ENCODE peak calls at places on chromosome 5, in five cellular contexts. S is GM23248, Q is lung, G is AG08395, W is A549. N is an unnamed sample.

GRCh38 chr5:141835928-141836667 is 42.1 kb downstream of the PCDH1 start:
- DNase-seq in S (peak), Q (no peak), G (peak), W (no peak), N (no peak)

GRCh38 chr5:133996683-133997252 is 8.0 kb downstream of the VDAC1 start:
- DNase-seq in S (no peak), Q (no peak), G (no peak), W (no peak), N (no peak)

GRCh38 chr5:165334186-165334585 is 1828.8 kb downstream of the MAT2B start:
- DNase-seq in S (no peak), Q (no peak), G (no peak), W (no peak), N (no peak)

GRCh38 chr5:177132504-177133118 is 962 bp upstream of the NSD1 start:
- DNase-seq in S (peak), Q (no peak), G (no peak), W (no peak), N (peak)

GRCh38 chr5:130773813-130774212 is 391.2 kb downstream of the HINT1 start:
- DNase-seq in S (no peak), Q (no peak), G (no peak), W (peak), N (no peak)

GRCh38 chr5:73911761-73912393 is 285.9 kb downstream of the ARHGEF28 start:
- DNase-seq in S (no peak), Q (no peak), G (no peak), W (no peak), N (no peak)

GRCh38 chr5:115392611-115393010 is 96.2 kb upstream of the CCDC112 start:
- DNase-seq in S (peak), Q (no peak), G (peak), W (no peak), N (no peak)

GRCh38 chr5:132020568-132021339 is 9.3 kb upstream of the ACSL6 start:
- DNase-seq in S (peak), Q (peak), G (no peak), W (no peak), N (no peak)

GRCh38 chr5:14406554-14406849 is 175.1 kb upstream of the OTULINL start:
- DNase-seq in S (peak), Q (no peak), G (peak), W (no peak), N (no peak)

GRCh38 chr5:35908814-35909213 is 29.6 kb downstream of the CAPSL start:
- DNase-seq in S (no peak), Q (no peak), G (no peak), W (no peak), N (no peak)

GRCh38 chr5:78893959-78894676 is 91.0 kb downstream of the ARSB start:
- DNase-seq in S (no peak), Q (no peak), G (no peak), W (no peak), N (no peak)